ENCODE peak calls at places on chromosomes 1 and 21, in seven cellular contexts. P is effector memory CD4-positive, alpha-beta T cell; U is activated CD4-positive, alpha-beta T cell treated with anti-CD3 and anti-CD28 coated beads, Interleukin-2, amount 50 U/mL, for 48 hours; Z is NCI-H1092 treated with DMSO at 0.1 percent for 48 hours; V is HTR-8/SVneo; S is stimulated activated CD8-positive, alpha-beta memory T cell treated with anti-CD3 and anti-CD28 coated beads, Interleukin-15, amount 100 ng/mL, for 48 hours; J is effector CD4-positive, alpha-beta T cell. C is an unnamed sample.

GRCh38 chr1:22343456-22344426 is 107.9 kb upstream of the ZBTB40 start:
- DNase-seq in V (no peak), P (no peak), Z (no peak), S (no peak), U (no peak), J (no peak), C (no peak)

GRCh38 chr21:25813917-25814316 is 79.1 kb downstream of the GABPA start:
- DNase-seq in U (no peak), J (no peak), V (no peak), S (no peak), Z (no peak), P (no peak), C (no peak)

GRCh38 chr1:85200367-85200869 is 398 bp downstream of the SYDE2 start:
- DNase-seq in U (no peak), S (peak), Z (peak), V (no peak), J (peak), P (peak), C (peak)

GRCh38 chr1:205504311-205505075 is at the start of gene CDK18:
- DNase-seq in Z (peak), U (peak), P (no peak), S (no peak), V (peak), J (no peak), C (peak)

GRCh38 chr21:33458861-33459260 is 20.9 kb downstream of the TMEM50B start:
- DNase-seq in P (no peak), Z (no peak), J (no peak), U (no peak), S (no peak), V (no peak), C (no peak)

GRCh38 chr1:226569879-226570547 is 21.4 kb downstream of the STUM start:
- DNase-seq in P (no peak), S (no peak), J (no peak), U (peak), Z (no peak), V (no peak), C (peak)

GRCh38 chr1:182120411-182121258 is 59.1 kb upstream of the ZNF648 start:
- DNase-seq in U (no peak), J (no peak), P (no peak), V (no peak), Z (no peak), S (no peak), C (peak)

GRCh38 chr1:221366495-221367095 is 375.3 kb downstream of the DUSP10 start:
- DNase-seq in S (no peak), V (no peak), P (no peak), J (no peak), U (no peak), Z (no peak), C (no peak)

GRCh38 chr1:210525759-210526158 is 197.1 kb downstream of the HHAT start:
- DNase-seq in V (no peak), Z (no peak), U (no peak), P (no peak), S (no peak), J (no peak), C (no peak)

GRCh38 chr1:41724248-41724647 is 194.5 kb downstream of the HIVEP3 start:
- DNase-seq in U (no peak), P (no peak), S (no peak), Z (no peak), J (no peak), V (no peak), C (no peak)

GRCh38 chr1:214838351-214838750 is 235.4 kb downstream of the CENPF start:
- DNase-seq in S (no peak), U (no peak), P (no peak), Z (no peak), V (no peak), J (no peak), C (no peak)

GRCh38 chr1:237041795-237042466 is at the start of gene RYR2:
- DNase-seq in S (no peak), Z (peak), U (peak), P (no peak), V (no peak), J (no peak), C (peak)

GRCh38 chr1:18385239-18385790 is 95.4 kb upstream of the KLHDC7A start:
- DNase-seq in Z (no peak), U (no peak), S (no peak), V (no peak), P (no peak), J (no peak), C (no peak)

GRCh38 chr1:184152502-184152901 is 101.0 kb downstream of the TSEN15 start:
- DNase-seq in J (no peak), P (no peak), U (no peak), V (no peak), Z (no peak), S (no peak), C (no peak)

GRCh38 chr1:209590405-209590804 is 6.9 kb downstream of the CAMK1G start:
- DNase-seq in U (no peak), S (no peak), P (no peak), V (no peak), Z (no peak), J (no peak), C (no peak)

GRCh38 chr1:65626003-65626402 is 166.7 kb upstream of the PDE4B start:
- DNase-seq in S (no peak), U (no peak), J (no peak), P (no peak), V (no peak), Z (no peak), C (no peak)

GRCh38 chr1:206890125-206890637 is 7.1 kb upstream of the IL24 start:
- DNase-seq in J (no peak), U (no peak), Z (no peak), P (no peak), S (no peak), V (peak), C (no peak)

GRCh38 chr1:2981981-2982614 is 39.2 kb upstream of the ACTRT2 start:
- DNase-seq in V (no peak), P (no peak), Z (no peak), U (no peak), J (no peak), S (no peak), C (no peak)

GRCh38 chr1:7634841-7635240 is 136.3 kb upstream of the VAMP3 start:
- DNase-seq in V (no peak), J (no peak), P (no peak), U (no peak), S (no peak), Z (no peak), C (no peak)